ENCODE peak calls at places on chromosomes 12 and 14, in four cellular contexts. One of them, this sample, is unnamed.

GRCh38 chr14:99850705-99851104 is 57.5 kb downstream of the EML1 start:
- DNase-seq in mesendoderm: no peak
- DNase-seq in CD8-positive, alpha-beta memory T cell: no peak
- DNase-seq in heart right ventricle: no peak
- DNase-seq in this sample: no peak

GRCh38 chr12:12733118-12733517 is 15.9 kb downstream of the CDKN1B start:
- DNase-seq in mesendoderm: no peak
- DNase-seq in CD8-positive, alpha-beta memory T cell: no peak
- DNase-seq in heart right ventricle: no peak
- DNase-seq in this sample: no peak

GRCh38 chr12:25959069-25959961 is 833 bp downstream of the RASSF8 start:
- DNase-seq in mesendoderm: peak; percentile 54
- DNase-seq in CD8-positive, alpha-beta memory T cell: no peak
- DNase-seq in heart right ventricle: peak; percentile 60
- DNase-seq in this sample: peak; percentile 77

GRCh38 chr12:94753071-94753779 is 102.9 kb upstream of the TMCC3 start:
- DNase-seq in mesendoderm: peak; percentile 48
- DNase-seq in CD8-positive, alpha-beta memory T cell: no peak
- DNase-seq in heart right ventricle: no peak
- DNase-seq in this sample: peak; percentile 52

GRCh38 chr14:95098984-95099599 is 58.2 kb downstream of the DICER1 start:
- DNase-seq in mesendoderm: peak; percentile 84
- DNase-seq in CD8-positive, alpha-beta memory T cell: peak; percentile 8
- DNase-seq in heart right ventricle: peak; percentile 57
- DNase-seq in this sample: peak; percentile 73

GRCh38 chr12:57888407-57889157 is 42.1 kb upstream of the CTDSP2 start:
- DNase-seq in mesendoderm: peak; percentile 75
- DNase-seq in CD8-positive, alpha-beta memory T cell: no peak
- DNase-seq in heart right ventricle: no peak
- DNase-seq in this sample: peak; percentile 74

GRCh38 chr12:89453579-89453978 is 71.0 kb downstream of the GALNT4 start:
- DNase-seq in mesendoderm: peak; percentile 31
- DNase-seq in CD8-positive, alpha-beta memory T cell: no peak
- DNase-seq in heart right ventricle: no peak
- DNase-seq in this sample: no peak

GRCh38 chr14:100533647-100534485 is 53.4 kb downstream of the BEGAIN start:
- DNase-seq in mesendoderm: no peak
- DNase-seq in CD8-positive, alpha-beta memory T cell: no peak
- DNase-seq in heart right ventricle: peak; percentile 24
- DNase-seq in this sample: peak; percentile 65

GRCh38 chr14:100071545-100071944 is 6.3 kb downstream of the EVL start:
- DNase-seq in mesendoderm: no peak
- DNase-seq in CD8-positive, alpha-beta memory T cell: peak; percentile 63
- DNase-seq in heart right ventricle: no peak
- DNase-seq in this sample: no peak

GRCh38 chr14:57487771-57488170 is 5.9 kb downstream of the CCDC198 start:
- DNase-seq in mesendoderm: no peak
- DNase-seq in CD8-positive, alpha-beta memory T cell: no peak
- DNase-seq in heart right ventricle: no peak
- DNase-seq in this sample: no peak

GRCh38 chr12:31849090-31849687 is 110.0 kb upstream of the RESF1 start:
- DNase-seq in mesendoderm: peak; percentile 67
- DNase-seq in CD8-positive, alpha-beta memory T cell: no peak
- DNase-seq in heart right ventricle: no peak
- DNase-seq in this sample: no peak

GRCh38 chr14:92589213-92589852 is 75.8 kb downstream of the RIN3 start:
- DNase-seq in mesendoderm: peak; percentile 30
- DNase-seq in CD8-positive, alpha-beta memory T cell: no peak
- DNase-seq in heart right ventricle: no peak
- DNase-seq in this sample: no peak

GRCh38 chr14:38207830-38208815 is at the start of gene SSTR1:
- DNase-seq in mesendoderm: no peak
- DNase-seq in CD8-positive, alpha-beta memory T cell: no peak
- DNase-seq in heart right ventricle: no peak
- DNase-seq in this sample: peak; percentile 42

GRCh38 chr12:79933580-79934264 is 1.2 kb downstream of the PPP1R12A start:
- DNase-seq in mesendoderm: peak; percentile 40
- DNase-seq in CD8-positive, alpha-beta memory T cell: peak; percentile 32
- DNase-seq in heart right ventricle: no peak
- DNase-seq in this sample: no peak

GRCh38 chr12:47820631-47821345 is 1.1 kb upstream of the HDAC7 start:
- DNase-seq in mesendoderm: peak; percentile 99
- DNase-seq in CD8-positive, alpha-beta memory T cell: no peak
- DNase-seq in heart right ventricle: peak; percentile 74
- DNase-seq in this sample: peak; percentile 89

GRCh38 chr12:56545023-56545604 is 23.5 kb downstream of the RBMS2 start:
- DNase-seq in mesendoderm: no peak
- DNase-seq in CD8-positive, alpha-beta memory T cell: no peak
- DNase-seq in heart right ventricle: no peak
- DNase-seq in this sample: no peak

GRCh38 chr14:91506226-91506625 is 3.9 kb downstream of the PPP4R3A start:
- DNase-seq in mesendoderm: no peak
- DNase-seq in CD8-positive, alpha-beta memory T cell: no peak
- DNase-seq in heart right ventricle: no peak
- DNase-seq in this sample: no peak

GRCh38 chr14:33218030-33218429 is 279.4 kb downstream of the NPAS3 start:
- DNase-seq in mesendoderm: no peak
- DNase-seq in CD8-positive, alpha-beta memory T cell: no peak
- DNase-seq in heart right ventricle: no peak
- DNase-seq in this sample: no peak

GRCh38 chr12:29082522-29082921 is 66.6 kb upstream of the FAR2 start:
- DNase-seq in mesendoderm: no peak
- DNase-seq in CD8-positive, alpha-beta memory T cell: no peak
- DNase-seq in heart right ventricle: no peak
- DNase-seq in this sample: no peak

GRCh38 chr14:58026967-58027366 is 125.0 kb downstream of the ARMH4 start:
- DNase-seq in mesendoderm: no peak
- DNase-seq in CD8-positive, alpha-beta memory T cell: no peak
- DNase-seq in heart right ventricle: no peak
- DNase-seq in this sample: no peak

GRCh38 chr12:100959481-100959880 is 164.9 kb downstream of the ANO4 start:
- DNase-seq in mesendoderm: peak; percentile 58
- DNase-seq in CD8-positive, alpha-beta memory T cell: no peak
- DNase-seq in heart right ventricle: no peak
- DNase-seq in this sample: no peak

GRCh38 chr12:104121001-104121400 is 17.0 kb downstream of the NFYB start:
- DNase-seq in mesendoderm: peak; percentile 47
- DNase-seq in CD8-positive, alpha-beta memory T cell: no peak
- DNase-seq in heart right ventricle: no peak
- DNase-seq in this sample: no peak

GRCh38 chr12:81080431-81080983 is 2.6 kb downstream of the ACSS3 start:
- DNase-seq in mesendoderm: peak; percentile 86
- DNase-seq in CD8-positive, alpha-beta memory T cell: no peak
- DNase-seq in heart right ventricle: no peak
- DNase-seq in this sample: no peak

GRCh38 chr12:31215521-31216232 is 110.3 kb downstream of the SINHCAF start:
- DNase-seq in mesendoderm: no peak
- DNase-seq in CD8-positive, alpha-beta memory T cell: no peak
- DNase-seq in heart right ventricle: peak; percentile 68
- DNase-seq in this sample: peak; percentile 40

GRCh38 chr14:59630281-59630963 is 53.8 kb upstream of the CCDC175 start:
- DNase-seq in mesendoderm: peak; percentile 34
- DNase-seq in CD8-positive, alpha-beta memory T cell: no peak
- DNase-seq in heart right ventricle: no peak
- DNase-seq in this sample: peak; percentile 48

GRCh38 chr12:88305491-88305890 is 163.4 kb downstream of the TMTC3 start:
- DNase-seq in mesendoderm: no peak
- DNase-seq in CD8-positive, alpha-beta memory T cell: no peak
- DNase-seq in heart right ventricle: no peak
- DNase-seq in this sample: no peak

GRCh38 chr14:31418440-31418839 is 1.9 kb downstream of the HEATR5A start:
- DNase-seq in mesendoderm: no peak
- DNase-seq in CD8-positive, alpha-beta memory T cell: no peak
- DNase-seq in heart right ventricle: no peak
- DNase-seq in this sample: no peak
- H3K4me3 ChIP-seq in mesendoderm: no peak overlapping the region
- H3K4me3 ChIP-seq in CD8-positive, alpha-beta memory T cell: no peak overlapping the region
- H3K4me3 ChIP-seq in heart right ventricle: peak overlapping the region; percentile 92
- H3K4me3 ChIP-seq in this sample: no peak overlapping the region

DNA sequence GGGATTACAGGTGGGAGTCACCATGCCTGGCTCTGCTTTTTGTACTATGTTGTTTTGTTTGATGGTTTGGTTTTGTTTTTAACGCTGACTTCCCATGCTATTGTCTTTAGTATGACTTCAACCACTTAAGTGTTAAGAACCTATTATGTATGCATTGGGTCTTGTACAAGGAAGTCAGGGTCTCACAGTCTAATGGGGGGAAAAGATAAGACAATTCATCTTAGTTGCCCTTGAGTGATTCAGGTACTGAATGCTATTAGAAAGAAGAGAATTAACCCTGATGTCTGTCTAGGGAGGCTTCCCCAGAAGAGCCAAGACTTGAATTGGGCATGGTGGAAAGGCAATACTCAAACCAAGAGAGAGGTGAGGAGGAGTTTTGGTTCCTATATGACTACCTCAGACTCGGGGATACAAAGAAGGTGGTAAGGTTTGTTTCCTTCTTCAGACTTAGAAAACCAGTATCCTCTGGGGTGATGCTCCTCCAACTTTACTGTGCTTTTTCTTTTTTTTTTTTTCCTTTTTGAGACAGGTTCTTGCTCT is 64.6 kb downstream of the SUSD6 start:
- DNase-seq in mesendoderm: no peak
- DNase-seq in CD8-positive, alpha-beta memory T cell: no peak
- DNase-seq in heart right ventricle: no peak
- DNase-seq in this sample: no peak
- H3K4me1 ChIP-seq in mesendoderm: peaks cover 6% of the 10 kb centered on the region
- H3K4me1 ChIP-seq in CD8-positive, alpha-beta memory T cell: peaks cover 56% of the 10 kb centered on the region
- H3K4me1 ChIP-seq in heart right ventricle: peaks cover 77% of the 10 kb centered on the region
- H3K4me1 ChIP-seq in this sample: peaks cover 36% of the 10 kb centered on the region

GRCh38 chr12:24904871-24905270 is 44.0 kb downstream of the BCAT1 start:
- DNase-seq in mesendoderm: peak; percentile 72
- DNase-seq in CD8-positive, alpha-beta memory T cell: no peak
- DNase-seq in heart right ventricle: no peak
- DNase-seq in this sample: no peak

GRCh38 chr12:24902521-24903304 is 46.2 kb downstream of the BCAT1 start:
- DNase-seq in mesendoderm: peak; percentile 75
- DNase-seq in CD8-positive, alpha-beta memory T cell: no peak
- DNase-seq in heart right ventricle: no peak
- DNase-seq in this sample: peak; percentile 60

GRCh38 chr12:24903305-24904088 is 45.4 kb downstream of the BCAT1 start:
- DNase-seq in mesendoderm: no peak
- DNase-seq in CD8-positive, alpha-beta memory T cell: no peak
- DNase-seq in heart right ventricle: no peak
- DNase-seq in this sample: no peak

GRCh38 chr12:24899503-24900098 is 49.3 kb downstream of the BCAT1 start:
- DNase-seq in mesendoderm: no peak
- DNase-seq in CD8-positive, alpha-beta memory T cell: no peak
- DNase-seq in heart right ventricle: no peak
- DNase-seq in this sample: no peak

DNA sequence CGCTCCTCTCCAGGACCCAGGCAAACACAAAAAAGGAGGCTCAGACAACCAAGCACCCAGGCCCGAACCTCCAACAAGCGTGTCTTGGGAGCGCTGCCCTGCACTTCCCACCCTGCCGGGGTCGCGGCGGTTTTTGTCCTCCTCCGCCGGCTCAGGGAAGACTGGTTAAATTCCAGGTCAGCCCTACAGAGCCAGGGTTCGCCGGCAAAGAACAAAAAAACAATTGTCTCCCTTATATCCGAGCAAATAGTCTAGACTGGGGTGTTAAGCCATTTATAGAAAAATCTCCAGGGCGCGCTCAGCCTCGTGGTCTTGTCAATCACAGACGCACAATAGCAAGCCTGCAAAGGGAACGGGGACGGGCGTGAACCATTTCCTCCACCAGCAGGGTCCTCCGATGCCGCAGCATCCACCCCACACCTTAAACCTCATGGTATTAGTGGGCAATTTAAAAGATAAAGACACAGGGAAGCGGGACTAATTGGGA is 46.9 kb downstream of the BCAT1 start:
- DNase-seq in mesendoderm: peak; percentile 76
- DNase-seq in CD8-positive, alpha-beta memory T cell: no peak
- DNase-seq in heart right ventricle: no peak
- DNase-seq in this sample: no peak
- H3K4me3 ChIP-seq in mesendoderm: peak overlapping the region; percentile 55
- H3K4me3 ChIP-seq in CD8-positive, alpha-beta memory T cell: no peak overlapping the region
- H3K4me3 ChIP-seq in heart right ventricle: peak overlapping the region; percentile 65
- H3K4me3 ChIP-seq in this sample: peak overlapping the region; percentile 61

DNA sequence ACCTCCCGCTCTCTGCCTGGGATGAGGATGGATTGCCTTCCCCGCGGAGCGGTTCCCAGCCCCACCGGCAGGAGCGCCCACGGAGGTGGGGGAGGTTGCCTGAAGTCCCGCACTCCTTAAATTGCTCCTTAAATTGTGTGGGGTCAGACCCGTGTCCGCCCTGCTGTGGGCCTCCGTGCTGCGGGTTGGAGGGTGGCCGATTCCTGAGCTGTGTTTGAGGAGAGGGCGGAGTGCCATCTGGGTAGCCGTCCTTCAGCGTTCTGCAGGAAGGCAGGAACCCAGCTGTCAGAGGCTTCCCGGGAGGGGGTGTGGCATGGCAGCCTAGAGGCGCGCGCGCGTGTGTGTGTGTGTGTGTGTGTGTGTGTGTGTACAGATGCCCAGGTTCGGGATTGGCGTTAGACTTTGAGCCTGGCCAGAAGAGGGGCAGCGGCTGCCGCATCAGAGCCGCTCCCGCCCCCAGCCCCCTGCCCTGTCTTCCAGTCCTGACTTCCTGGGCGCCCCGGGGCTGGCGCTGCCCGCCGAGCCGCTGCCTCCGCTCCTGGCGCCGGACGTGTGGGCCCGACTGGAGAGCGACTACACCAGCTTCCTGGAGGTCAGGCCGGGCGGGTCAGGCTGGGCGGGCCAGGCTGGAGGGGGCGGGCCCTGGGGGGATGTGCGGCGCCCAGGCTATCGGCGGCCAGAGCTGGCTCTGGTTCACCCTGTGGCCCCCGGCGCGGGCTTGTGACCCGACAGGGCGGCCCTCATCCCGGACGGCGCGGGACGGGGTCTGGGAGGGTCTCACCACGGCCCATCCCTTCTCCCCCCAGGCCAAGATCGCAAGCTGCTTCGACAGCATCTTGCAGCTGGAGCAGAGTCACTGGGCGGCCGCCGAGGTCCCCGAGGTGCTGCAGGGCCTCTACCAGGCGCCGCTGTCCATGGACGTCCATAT is 9.2 kb downstream of the EXOC3L4 start:
- DNase-seq in mesendoderm: no peak
- DNase-seq in CD8-positive, alpha-beta memory T cell: no peak
- DNase-seq in heart right ventricle: peak; percentile 59
- DNase-seq in this sample: peak; percentile 71
- H3K4me1 ChIP-seq in mesendoderm: peaks cover 5% of the 10 kb centered on the region
- H3K4me1 ChIP-seq in CD8-positive, alpha-beta memory T cell: peaks cover 5% of the 10 kb centered on the region
- H3K4me1 ChIP-seq in heart right ventricle: peaks cover 30% of the 10 kb centered on the region
- H3K4me1 ChIP-seq in this sample: no peaks in the 10 kb centered on the region